ENCODE peak calls at places on chromosomes 3 and 15, in ten cellular contexts. A is CD8-positive, alpha-beta T cell; Q is right cardiac atrium; O is tibial nerve; P is effector memory CD4-positive, alpha-beta T cell; M is mesendoderm; B is K562; N is aorta; I is colonic mucosa; X is trophoblast cell. Z is an unnamed sample.

GRCh38 chr3:157130138-157130880 is 29.6 kb downstream of the CCNL1 start:
- DNase-seq in N (peak; percentile 76), P (peak; percentile 70), A (peak; percentile 81), X (peak; percentile 62), B (peak; percentile 44), Q (peak; percentile 78), O (peak; percentile 54), I (peak; percentile 94), M (peak; percentile 96), Z (peak; percentile 86)

GRCh38 chr15:65067645-65068416 is at the start of gene RASL12:
- DNase-seq in N (peak; percentile 90), P (no peak), Q (peak; percentile 65), I (no peak), M (peak; percentile 70), O (no peak), B (no peak), A (no peak), X (no peak), Z (no peak)

GRCh38 chr15:39498642-39499041 is 82.2 kb upstream of the THBS1 start:
- DNase-seq in O (no peak), N (no peak), X (no peak), I (no peak), B (no peak), M (no peak), P (no peak), A (no peak), Q (no peak), Z (no peak)

GRCh38 chr3:182323898-182324297 is 469.4 kb upstream of the ATP11B start:
- DNase-seq in O (no peak), Q (no peak), A (no peak), P (no peak), I (no peak), N (no peak), B (no peak), X (no peak), M (no peak), Z (no peak)

GRCh38 chr3:182941719-182942118 is 38.6 kb downstream of the DCUN1D1 start:
- DNase-seq in O (no peak), P (no peak), Q (no peak), B (no peak), X (no peak), A (no peak), N (no peak), M (no peak), I (no peak), Z (no peak)

GRCh38 chr15:66249623-66250174 is 3.9 kb downstream of the MEGF11 start:
- DNase-seq in X (no peak), O (no peak), B (no peak), A (no peak), P (no peak), Q (no peak), N (no peak), I (no peak), M (no peak), Z (no peak)

GRCh38 chr3:185215873-185216586 is 37.8 kb downstream of the EHHADH start:
- DNase-seq in X (no peak), M (peak; percentile 26), N (no peak), Q (no peak), I (no peak), P (no peak), B (no peak), O (no peak), A (no peak), Z (peak; percentile 17)

GRCh38 chr3:106699093-106699492 is 678.1 kb upstream of the CCDC54 start:
- DNase-seq in B (no peak), I (no peak), O (no peak), A (no peak), P (no peak), M (peak; percentile 51), N (no peak), Q (no peak), X (no peak), Z (no peak)

GRCh38 chr15:55170361-55170760 is 26.4 kb downstream of the RSL24D1 start:
- DNase-seq in P (no peak), N (no peak), O (no peak), X (no peak), M (no peak), A (no peak), I (no peak), B (no peak), Q (no peak), Z (no peak)

GRCh38 chr15:42324308-42324707 is 35.0 kb upstream of the CAPN3 start:
- DNase-seq in A (no peak), Q (no peak), I (no peak), O (no peak), B (no peak), M (no peak), P (no peak), N (no peak), X (no peak), Z (no peak)

DNA sequence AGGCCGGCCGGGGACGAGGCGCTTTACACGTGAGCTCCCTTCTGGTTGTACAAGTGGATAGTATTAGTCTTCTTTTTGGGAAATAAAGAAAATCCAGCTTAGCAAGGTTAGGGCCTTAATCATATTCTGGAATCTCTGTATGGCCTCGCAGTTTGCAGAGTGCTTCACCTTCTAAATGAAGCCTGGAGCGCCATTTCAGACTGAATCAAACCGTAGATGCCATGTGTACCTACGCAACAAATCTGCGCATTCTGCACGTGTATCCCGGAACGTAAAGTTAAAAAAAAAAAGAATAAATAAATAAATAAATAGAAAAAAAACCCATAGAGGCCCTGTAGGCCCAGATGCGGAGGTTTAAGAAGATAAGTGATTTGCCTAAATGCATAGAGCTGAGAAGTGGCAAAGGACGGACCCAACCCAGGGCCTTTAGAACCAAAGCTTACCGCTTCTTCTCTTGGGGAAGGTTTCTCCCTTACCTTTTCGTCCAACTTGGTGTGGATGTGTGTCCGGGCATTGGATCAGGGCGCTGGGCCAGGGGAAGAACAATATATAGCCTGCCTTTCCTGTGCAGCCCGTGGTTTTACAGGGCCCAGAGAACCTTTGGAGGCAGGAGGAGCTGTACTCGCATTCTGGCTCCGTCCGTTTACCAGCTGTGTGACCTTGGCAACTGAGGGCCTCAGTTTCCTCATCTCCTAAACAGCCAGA is 516 bp upstream of the P3H2 start:
- DNase-seq in Q (no peak), B (no peak), M (no peak), I (no peak), A (no peak), O (no peak), P (no peak), X (no peak), N (no peak), Z (no peak)
- H3K4me3 ChIP-seq in Q (peak overlapping the region; percentile 90), B (no peak overlapping the region), M (peak overlapping the region; percentile 11), I (peak overlapping the region; percentile 82), A (no peak overlapping the region), O (peak overlapping the region; percentile 82), P (no peak overlapping the region), X (no peak overlapping the region), N (no peak overlapping the region), Z (no peak overlapping the region)

GRCh38 chr15:57415559-57415958 is 39.3 kb downstream of the CGNL1 start:
- DNase-seq in M (no peak), N (no peak), B (no peak), O (peak; percentile 70), X (no peak), A (no peak), P (no peak), I (no peak), Q (peak; percentile 81), Z (no peak)
- H3K27ac ChIP-seq in M (no peak overlapping the region), N (no peak overlapping the region), B (no peak overlapping the region), O (no peak overlapping the region), X (no peak overlapping the region), A (no peak overlapping the region), P (no peak overlapping the region), I (no peak overlapping the region), Q (no peak overlapping the region), Z (no peak overlapping the region)

GRCh38 chr3:194586839-194587238 is 46.4 kb downstream of the TMEM44 start:
- DNase-seq in I (no peak), N (no peak), P (no peak), Q (no peak), A (no peak), B (no peak), O (no peak), X (no peak), M (no peak), Z (no peak)
- H3K4me3 ChIP-seq in I (no peak overlapping the region), N (no peak overlapping the region), P (no peak overlapping the region), Q (no peak overlapping the region), A (no peak overlapping the region), B (no peak overlapping the region), O (no peak overlapping the region), X (no peak overlapping the region), M (no peak overlapping the region), Z (no peak overlapping the region)

DNA sequence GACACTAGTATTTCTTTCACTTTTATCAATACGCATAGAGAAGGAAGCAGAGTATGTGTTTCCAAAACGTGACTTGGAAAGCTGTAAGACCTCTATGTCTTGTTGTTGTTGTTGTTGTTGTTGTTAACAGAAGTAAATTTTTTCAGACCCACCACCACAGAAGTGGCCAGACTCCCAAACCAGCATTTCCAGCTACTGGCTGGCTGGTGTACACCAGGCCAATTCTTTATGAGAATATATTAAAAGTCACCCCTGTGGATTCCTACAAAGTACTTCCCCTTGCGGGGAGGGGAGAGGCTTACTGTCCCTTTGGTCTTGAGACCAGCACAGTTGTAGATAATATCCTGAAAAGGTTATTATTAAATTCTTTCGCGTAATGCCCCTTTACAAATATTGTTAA is 1.6 kb upstream of the FOXP1 start:
- DNase-seq in P (no peak), Q (no peak), N (no peak), A (peak; percentile 11), I (peak; percentile 33), B (peak; percentile 22), M (no peak), X (no peak), O (no peak), Z (no peak)
- H3K27ac ChIP-seq in P (peak overlapping the region; percentile 71), Q (no peak overlapping the region), N (no peak overlapping the region), A (peak overlapping the region; percentile 52), I (peak overlapping the region; percentile 94), B (peak overlapping the region; percentile 90), M (no peak overlapping the region), X (no peak overlapping the region), O (peak overlapping the region; percentile 96), Z (peak overlapping the region; percentile 79)

GRCh38 chr3:98763814-98764691 is 913 bp downstream of the ST3GAL6 start:
- DNase-seq in O (no peak), Q (no peak), P (no peak), M (no peak), B (no peak), I (no peak), X (no peak), A (no peak), N (no peak), Z (no peak)
- H3K4me3 ChIP-seq in O (no peak overlapping the region), Q (no peak overlapping the region), P (no peak overlapping the region), M (no peak overlapping the region), B (no peak overlapping the region), I (no peak overlapping the region), X (no peak overlapping the region), A (no peak overlapping the region), N (no peak overlapping the region), Z (no peak overlapping the region)

DNA sequence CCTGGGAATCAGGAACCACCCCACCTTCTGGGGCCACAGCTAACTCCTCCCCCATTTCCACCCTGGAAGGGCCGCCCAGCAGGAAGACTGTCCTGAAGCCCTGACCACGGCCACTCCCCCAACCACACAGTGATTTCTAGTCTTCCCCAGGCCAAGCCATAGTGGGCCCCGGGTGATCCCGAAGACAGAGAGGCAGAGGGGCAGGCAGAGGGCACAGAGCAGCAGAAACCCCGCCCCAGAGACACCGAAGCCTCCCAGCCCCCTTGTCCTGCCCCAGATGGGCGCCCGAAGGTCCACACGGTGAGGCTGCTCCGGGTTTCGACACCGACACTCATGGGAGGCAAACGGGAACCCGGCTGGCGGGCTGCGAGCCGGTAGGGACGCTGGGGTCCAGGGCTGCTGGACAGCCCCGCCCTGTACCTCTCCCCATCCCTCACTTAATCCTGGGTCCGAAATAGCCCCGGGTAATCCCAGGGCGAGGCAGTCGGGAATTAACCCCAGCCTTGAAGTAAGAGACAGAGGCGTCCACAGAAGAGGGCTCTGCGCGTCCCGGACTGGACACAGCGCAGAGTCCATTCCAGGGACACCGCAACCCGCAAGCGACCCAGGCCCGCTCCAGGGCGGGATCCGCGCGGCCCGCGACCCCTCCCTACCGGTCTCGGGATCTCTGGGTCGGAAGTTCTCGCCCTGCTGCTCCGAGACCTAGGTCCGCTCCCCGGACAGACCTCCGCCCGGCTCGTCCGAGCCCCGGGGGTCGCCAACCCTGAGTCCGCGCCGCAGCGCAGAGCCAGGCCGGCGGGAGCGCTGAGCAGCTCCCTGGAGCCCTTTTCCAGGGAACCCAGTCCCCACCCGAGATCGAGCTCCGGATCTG is 138.2 kb downstream of the NUP210 start:
- DNase-seq in P (no peak), B (peak; percentile 50), Q (peak; percentile 65), I (peak; percentile 36), A (no peak), N (peak; percentile 78), M (peak; percentile 48), X (no peak), O (no peak), Z (no peak)
- H3K27ac ChIP-seq in P (no peak overlapping the region), B (no peak overlapping the region), Q (peak overlapping the region; percentile 24), I (no peak overlapping the region), A (no peak overlapping the region), N (no peak overlapping the region), M (no peak overlapping the region), X (no peak overlapping the region), O (peak overlapping the region; percentile 68), Z (no peak overlapping the region)